ENCODE peak calls at places on chromosomes 13 and 19, in four cellular contexts. Y is HepG2, U is GM12878, C is H1. W is an unnamed sample.

GRCh38 chr13:77416666-77417212 is 89.8 kb upstream of the MYCBP2 start:
- DNase-seq in Y (no peak), U (no peak), C (no peak), W (no peak)

GRCh38 chr19:3368441-3368795 is 2.0 kb downstream of the NFIC start:
- DNase-seq in Y (no peak), U (no peak), C (no peak), W (no peak)

GRCh38 chr13:70023506-70023905 is 84.1 kb upstream of the ATXN8OS start:
- DNase-seq in Y (no peak), U (no peak), C (no peak), W (no peak)

GRCh38 chr19:42480335-42481095 is 37.8 kb upstream of the CXCL17 start:
- DNase-seq in Y (peak), U (no peak), C (no peak), W (no peak)

GRCh38 chr19:1363599-1363998 is 20.1 kb upstream of the NDUFS7 start:
- DNase-seq in Y (no peak), U (no peak), C (no peak), W (no peak)

GRCh38 chr19:4910594-4911273 is 1.4 kb downstream of the UHRF1 start:
- DNase-seq in Y (no peak), U (no peak), C (no peak), W (no peak)

GRCh38 chr19:44820648-44821609 is 12.0 kb downstream of the BCAM start:
- DNase-seq in Y (no peak), U (no peak), C (no peak), W (no peak)

GRCh38 chr19:35021596-35021995 is 8.7 kb upstream of the SCN1B start:
- DNase-seq in Y (no peak), U (no peak), C (no peak), W (no peak)

GRCh38 chr13:24348797-24349515 is 39.6 kb downstream of the C1QTNF9 start:
- DNase-seq in Y (no peak), U (no peak), C (no peak), W (no peak)

GRCh38 chr13:40798380-40798779 is 9.0 kb downstream of the SLC25A15 start:
- DNase-seq in Y (no peak), U (no peak), C (no peak), W (no peak)

GRCh38 chr13:34124912-34125311 is 307.0 kb downstream of the RFC3 start:
- DNase-seq in Y (peak), U (no peak), C (no peak), W (no peak)

GRCh38 chr19:55552206-55552605 is 6.9 kb upstream of the SBK3 start:
- DNase-seq in Y (no peak), U (no peak), C (no peak), W (no peak)

GRCh38 chr13:76820759-76821158 is 65.4 kb downstream of the KCTD12 start:
- DNase-seq in Y (no peak), U (no peak), C (no peak), W (no peak)

GRCh38 chr19:9967326-9967725 is 31.0 kb upstream of the OLFM2 start:
- DNase-seq in Y (no peak), U (no peak), C (no peak), W (no peak)

GRCh38 chr13:87124785-87125074 is 546.4 kb upstream of the SLITRK5 start:
- DNase-seq in Y (no peak), U (no peak), C (no peak), W (no peak)

GRCh38 chr19:52689804-52690394 is 44.9 kb downstream of the ZNF611 start:
- DNase-seq in Y (no peak), U (no peak), C (no peak), W (no peak)

GRCh38 chr13:83221256-83221655 is 661.0 kb downstream of the SLITRK1 start:
- DNase-seq in Y (no peak), U (no peak), C (no peak), W (no peak)

GRCh38 chr19:3112375-3113099 is 18.4 kb downstream of the GNA11 start:
- DNase-seq in Y (no peak), U (no peak), C (no peak), W (no peak)

GRCh38 chr13:21043898-21044297 is 17.5 kb downstream of the LATS2 start:
- DNase-seq in Y (no peak), U (no peak), C (no peak), W (no peak)

GRCh38 chr13:98332222-98332621 is 155.2 kb upstream of the RNF113B start:
- DNase-seq in Y (no peak), U (no peak), C (no peak), W (no peak)

GRCh38 chr13:108230377-108230776 is 12.2 kb downstream of the ABHD13 start:
- DNase-seq in Y (peak), U (no peak), C (no peak), W (no peak)

GRCh38 chr19:982567-983170 is 1.5 kb upstream of the WDR18 start:
- DNase-seq in Y (peak), U (no peak), C (peak), W (peak)

GRCh38 chr13:80022146-80022545 is 318.8 kb downstream of the SPRY2 start:
- DNase-seq in Y (no peak), U (no peak), C (no peak), W (no peak)

GRCh38 chr13:107867701-107868661 is 347.4 kb downstream of the LIG4 start:
- DNase-seq in Y (no peak), U (no peak), C (no peak), W (no peak)

GRCh38 chr19:14871619-14872230 is 14.2 kb downstream of the OR7A17 start:
- DNase-seq in Y (no peak), U (peak), C (no peak), W (no peak)

GRCh38 chr19:45059258-45059965 is 16.9 kb downstream of the ZNF296 start:
- DNase-seq in Y (peak), U (no peak), C (no peak), W (no peak)

GRCh38 chr19:41597600-41598041 is 21.7 kb downstream of the CEACAM21 start:
- DNase-seq in Y (peak), U (peak), C (no peak), W (peak)

GRCh38 chr13:42651936-42652641 is 78.1 kb downstream of the TNFSF11 start:
- DNase-seq in Y (no peak), U (no peak), C (no peak), W (no peak)
- TF ChIP-seq SUZ12 in Y (no peak), U (no peak), C (no peak), W (no peak)

DNA sequence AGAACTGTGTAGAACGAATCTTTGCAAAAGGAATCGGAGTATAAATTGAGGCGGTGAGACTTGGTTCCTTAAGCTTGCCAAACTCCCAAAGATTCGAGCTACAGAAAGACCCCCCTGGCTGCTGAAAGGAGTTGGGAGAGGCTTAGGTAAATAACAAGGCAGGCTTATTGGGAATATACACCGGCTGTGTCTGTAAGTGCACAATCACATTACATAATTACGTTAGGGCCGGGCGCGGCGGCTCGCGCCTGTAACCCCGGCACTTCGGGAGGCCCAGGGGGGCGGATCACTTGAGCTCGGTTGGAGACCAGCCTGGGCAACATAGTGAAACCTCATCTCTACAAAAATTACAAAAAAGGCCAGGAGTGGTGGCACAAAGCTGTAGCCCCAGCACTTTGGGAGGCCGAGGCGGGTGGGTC is 12.2 kb downstream of the TMEM160 start:
- DNase-seq in Y (no peak), U (no peak), C (no peak), W (no peak)
- TF ChIP-seq ZNF274 in Y (no peak), U (no peak), C (no peak), W (no peak)

GRCh38 chr19:16541526-16542044 is 652 bp downstream of the CHERP start:
- DNase-seq in Y (no peak), U (no peak), C (no peak), W (no peak)
- TF ChIP-seq SUZ12 in Y (no peak), U (no peak), C (no peak), W (no peak)

GRCh38 chr19:39407644-39408391 is 1.2 kb downstream of the ZFP36 start:
- DNase-seq in Y (no peak), U (no peak), C (no peak), W (no peak)
- TF ChIP-seq ZNF274 in Y (no peak), U (no peak), C (no peak), W (no peak)

DNA sequence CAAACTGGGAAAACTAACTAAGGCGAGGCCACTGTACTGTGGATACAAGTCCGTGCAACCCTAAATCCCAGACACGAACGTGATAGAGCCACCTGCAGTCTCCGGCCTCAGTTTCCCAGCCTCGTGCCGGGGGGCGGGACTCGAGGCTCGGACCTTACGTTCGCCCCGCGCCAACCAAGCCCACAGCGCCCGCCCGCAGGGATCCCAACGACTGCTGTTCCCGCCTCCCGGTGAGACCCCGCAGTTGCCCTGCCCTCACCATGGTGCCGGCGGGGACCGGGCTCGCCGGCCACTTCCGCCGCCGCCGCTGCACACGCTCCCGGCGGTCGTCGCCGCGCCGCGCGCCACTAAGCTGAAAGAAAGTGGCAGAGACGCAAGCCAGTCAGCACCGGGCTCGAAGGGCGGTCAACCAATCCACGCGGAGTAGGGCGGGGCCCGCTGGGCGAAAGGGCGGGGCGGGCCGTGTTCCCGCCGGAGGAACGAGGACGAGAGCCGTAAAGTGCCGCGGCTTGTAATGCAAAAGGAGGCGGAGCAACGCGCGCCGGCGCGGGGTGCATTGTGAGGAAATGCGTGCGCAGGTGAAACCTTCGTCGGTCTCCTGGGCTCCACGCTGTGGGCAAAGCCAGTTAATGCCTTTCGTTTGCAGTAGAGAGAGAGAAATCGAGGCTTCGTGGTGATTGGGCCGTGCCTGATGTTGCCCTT is at the start of gene LSM4:
- DNase-seq in Y (peak), U (peak), C (peak), W (peak)
- TF ChIP-seq SUZ12 in Y (no peak), U (no peak), C (no peak), W (no peak)

GRCh38 chr13:32432856-32433255 is 4.9 kb upstream of the N4BP2L1 start:
- DNase-seq in Y (peak), U (no peak), C (no peak), W (no peak)
- TF ChIP-seq ZNF274 in Y (no peak), U (no peak), C (no peak), W (no peak)

W was measured in NT2/D1.